ENCODE peak calls at places on chromosomes 12 and 14, in five cellular contexts. One of them, this sample, is unnamed.

GRCh38 chr14:101473795-101474562 is 87.3 kb upstream of the DIO3 start:
- DNase-seq in stimulated activated CD8-positive, alpha-beta memory T cell treated with anti-CD3 and anti-CD28 coated beads, Interleukin-7, amount 100 ng/mL, for 1 hour: no peak
- DNase-seq in activated naive CD4-positive, alpha-beta T cell treated with anti-CD3 and anti-CD28 coated beads, Interleukin-2, amount 10 ng/mL, durations not matched to agents 7 days and 5 days: no peak
- DNase-seq in SK-MEL-5: no peak
- DNase-seq in fibroblast of mammary gland: no peak
- DNase-seq in this sample: no peak

GRCh38 chr12:29148958-29149690 is at the start of gene FAR2:
- DNase-seq in stimulated activated CD8-positive, alpha-beta memory T cell treated with anti-CD3 and anti-CD28 coated beads, Interleukin-7, amount 100 ng/mL, for 1 hour: no peak
- DNase-seq in activated naive CD4-positive, alpha-beta T cell treated with anti-CD3 and anti-CD28 coated beads, Interleukin-2, amount 10 ng/mL, durations not matched to agents 7 days and 5 days: peak; percentile 70
- DNase-seq in SK-MEL-5: peak; percentile 25
- DNase-seq in fibroblast of mammary gland: peak; percentile 54
- DNase-seq in this sample: peak; percentile 19

GRCh38 chr12:45050751-45051489 is at the start of gene DBX2:
- DNase-seq in stimulated activated CD8-positive, alpha-beta memory T cell treated with anti-CD3 and anti-CD28 coated beads, Interleukin-7, amount 100 ng/mL, for 1 hour: no peak
- DNase-seq in activated naive CD4-positive, alpha-beta T cell treated with anti-CD3 and anti-CD28 coated beads, Interleukin-2, amount 10 ng/mL, durations not matched to agents 7 days and 5 days: no peak
- DNase-seq in SK-MEL-5: no peak
- DNase-seq in fibroblast of mammary gland: no peak
- DNase-seq in this sample: no peak

GRCh38 chr12:89469361-89469760 is 55.2 kb downstream of the GALNT4 start:
- DNase-seq in stimulated activated CD8-positive, alpha-beta memory T cell treated with anti-CD3 and anti-CD28 coated beads, Interleukin-7, amount 100 ng/mL, for 1 hour: no peak
- DNase-seq in activated naive CD4-positive, alpha-beta T cell treated with anti-CD3 and anti-CD28 coated beads, Interleukin-2, amount 10 ng/mL, durations not matched to agents 7 days and 5 days: peak; percentile 38
- DNase-seq in SK-MEL-5: no peak
- DNase-seq in fibroblast of mammary gland: peak; percentile 54
- DNase-seq in this sample: no peak

GRCh38 chr12:3438401-3438800 is 52.6 kb upstream of the PRMT8 start:
- DNase-seq in stimulated activated CD8-positive, alpha-beta memory T cell treated with anti-CD3 and anti-CD28 coated beads, Interleukin-7, amount 100 ng/mL, for 1 hour: no peak
- DNase-seq in activated naive CD4-positive, alpha-beta T cell treated with anti-CD3 and anti-CD28 coated beads, Interleukin-2, amount 10 ng/mL, durations not matched to agents 7 days and 5 days: no peak
- DNase-seq in SK-MEL-5: no peak
- DNase-seq in fibroblast of mammary gland: no peak
- DNase-seq in this sample: no peak

GRCh38 chr12:100591979-100592378 is 18.5 kb downstream of the GAS2L3 start:
- DNase-seq in stimulated activated CD8-positive, alpha-beta memory T cell treated with anti-CD3 and anti-CD28 coated beads, Interleukin-7, amount 100 ng/mL, for 1 hour: no peak
- DNase-seq in activated naive CD4-positive, alpha-beta T cell treated with anti-CD3 and anti-CD28 coated beads, Interleukin-2, amount 10 ng/mL, durations not matched to agents 7 days and 5 days: no peak
- DNase-seq in SK-MEL-5: peak; percentile 87
- DNase-seq in fibroblast of mammary gland: no peak
- DNase-seq in this sample: no peak

GRCh38 chr14:42554091-42554490 is 947.4 kb downstream of the LRFN5 start:
- DNase-seq in stimulated activated CD8-positive, alpha-beta memory T cell treated with anti-CD3 and anti-CD28 coated beads, Interleukin-7, amount 100 ng/mL, for 1 hour: no peak
- DNase-seq in activated naive CD4-positive, alpha-beta T cell treated with anti-CD3 and anti-CD28 coated beads, Interleukin-2, amount 10 ng/mL, durations not matched to agents 7 days and 5 days: no peak
- DNase-seq in SK-MEL-5: no peak
- DNase-seq in fibroblast of mammary gland: no peak
- DNase-seq in this sample: no peak

GRCh38 chr12:51188359-51189051 is 15.6 kb upstream of the TFCP2 start:
- DNase-seq in stimulated activated CD8-positive, alpha-beta memory T cell treated with anti-CD3 and anti-CD28 coated beads, Interleukin-7, amount 100 ng/mL, for 1 hour: no peak
- DNase-seq in activated naive CD4-positive, alpha-beta T cell treated with anti-CD3 and anti-CD28 coated beads, Interleukin-2, amount 10 ng/mL, durations not matched to agents 7 days and 5 days: no peak
- DNase-seq in SK-MEL-5: no peak
- DNase-seq in fibroblast of mammary gland: no peak
- DNase-seq in this sample: no peak

GRCh38 chr12:94379479-94380113 is 80.1 kb downstream of the CEP83 start:
- DNase-seq in stimulated activated CD8-positive, alpha-beta memory T cell treated with anti-CD3 and anti-CD28 coated beads, Interleukin-7, amount 100 ng/mL, for 1 hour: no peak
- DNase-seq in activated naive CD4-positive, alpha-beta T cell treated with anti-CD3 and anti-CD28 coated beads, Interleukin-2, amount 10 ng/mL, durations not matched to agents 7 days and 5 days: no peak
- DNase-seq in SK-MEL-5: no peak
- DNase-seq in fibroblast of mammary gland: no peak
- DNase-seq in this sample: no peak

GRCh38 chr14:38186217-38186616 is 21.5 kb upstream of the SSTR1 start:
- DNase-seq in stimulated activated CD8-positive, alpha-beta memory T cell treated with anti-CD3 and anti-CD28 coated beads, Interleukin-7, amount 100 ng/mL, for 1 hour: no peak
- DNase-seq in activated naive CD4-positive, alpha-beta T cell treated with anti-CD3 and anti-CD28 coated beads, Interleukin-2, amount 10 ng/mL, durations not matched to agents 7 days and 5 days: no peak
- DNase-seq in SK-MEL-5: no peak
- DNase-seq in fibroblast of mammary gland: no peak
- DNase-seq in this sample: no peak

GRCh38 chr12:99946131-99946530 is 38.6 kb downstream of the ANKS1B start:
- DNase-seq in stimulated activated CD8-positive, alpha-beta memory T cell treated with anti-CD3 and anti-CD28 coated beads, Interleukin-7, amount 100 ng/mL, for 1 hour: no peak
- DNase-seq in activated naive CD4-positive, alpha-beta T cell treated with anti-CD3 and anti-CD28 coated beads, Interleukin-2, amount 10 ng/mL, durations not matched to agents 7 days and 5 days: no peak
- DNase-seq in SK-MEL-5: no peak
- DNase-seq in fibroblast of mammary gland: no peak
- DNase-seq in this sample: no peak

GRCh38 chr14:65000868-65001600 is 14.3 kb downstream of the FNTB start:
- DNase-seq in stimulated activated CD8-positive, alpha-beta memory T cell treated with anti-CD3 and anti-CD28 coated beads, Interleukin-7, amount 100 ng/mL, for 1 hour: no peak
- DNase-seq in activated naive CD4-positive, alpha-beta T cell treated with anti-CD3 and anti-CD28 coated beads, Interleukin-2, amount 10 ng/mL, durations not matched to agents 7 days and 5 days: no peak
- DNase-seq in SK-MEL-5: peak; percentile 34
- DNase-seq in fibroblast of mammary gland: no peak
- DNase-seq in this sample: no peak

GRCh38 chr12:121778567-121779421 is 14.7 kb downstream of the RHOF start:
- DNase-seq in stimulated activated CD8-positive, alpha-beta memory T cell treated with anti-CD3 and anti-CD28 coated beads, Interleukin-7, amount 100 ng/mL, for 1 hour: no peak
- DNase-seq in activated naive CD4-positive, alpha-beta T cell treated with anti-CD3 and anti-CD28 coated beads, Interleukin-2, amount 10 ng/mL, durations not matched to agents 7 days and 5 days: no peak
- DNase-seq in SK-MEL-5: no peak
- DNase-seq in fibroblast of mammary gland: no peak
- DNase-seq in this sample: no peak

GRCh38 chr12:111390894-111391293 is 14.8 kb upstream of the SH2B3 start:
- DNase-seq in stimulated activated CD8-positive, alpha-beta memory T cell treated with anti-CD3 and anti-CD28 coated beads, Interleukin-7, amount 100 ng/mL, for 1 hour: no peak
- DNase-seq in activated naive CD4-positive, alpha-beta T cell treated with anti-CD3 and anti-CD28 coated beads, Interleukin-2, amount 10 ng/mL, durations not matched to agents 7 days and 5 days: no peak
- DNase-seq in SK-MEL-5: no peak
- DNase-seq in fibroblast of mammary gland: no peak
- DNase-seq in this sample: no peak

GRCh38 chr14:73269729-73270651 is 32.7 kb downstream of the PAPLN start:
- DNase-seq in stimulated activated CD8-positive, alpha-beta memory T cell treated with anti-CD3 and anti-CD28 coated beads, Interleukin-7, amount 100 ng/mL, for 1 hour: no peak
- DNase-seq in activated naive CD4-positive, alpha-beta T cell treated with anti-CD3 and anti-CD28 coated beads, Interleukin-2, amount 10 ng/mL, durations not matched to agents 7 days and 5 days: peak; percentile 39
- DNase-seq in SK-MEL-5: no peak
- DNase-seq in fibroblast of mammary gland: peak; percentile 36
- DNase-seq in this sample: peak; percentile 39

This sample was measured in fibroblast of villous mesenchyme.